ENCODE peak calls at places on chromosomes 2 and 18, in six cellular contexts. L is Daoy; G is IMR-90; E is astrocyte of the spinal cord; F is EH; N is CD8-positive, alpha-beta memory T cell. T is an unnamed sample.

GRCh38 chr2:231861538-231861937 is 64.7 kb downstream of the NPPC start:
- DNase-seq in L (no peak), G (no peak), E (no peak), F (no peak), N (no peak), T (no peak)

GRCh38 chr18:72697706-72698105 is 153.6 kb upstream of the CBLN2 start:
- DNase-seq in L (no peak), G (no peak), E (no peak), F (no peak), N (no peak), T (no peak)

GRCh38 chr2:199223791-199224190 is 233.9 kb downstream of the SATB2 start:
- DNase-seq in L (peak), G (peak), E (peak), F (no peak), N (no peak), T (no peak)

GRCh38 chr2:127095367-127095641 is 11.7 kb downstream of the BIN1 start:
- DNase-seq in L (no peak), G (no peak), E (no peak), F (no peak), N (no peak), T (no peak)

GRCh38 chr2:174085781-174086180 is 120.6 kb upstream of the SP3 start:
- DNase-seq in L (no peak), G (no peak), E (no peak), F (no peak), N (no peak), T (no peak)

GRCh38 chr18:79803611-79804051 is 5.9 kb downstream of the KCNG2 start:
- DNase-seq in L (no peak), G (no peak), E (no peak), F (no peak), N (no peak), T (no peak)

GRCh38 chr2:163185160-163185559 is 346.6 kb upstream of the KCNH7 start:
- DNase-seq in L (no peak), G (no peak), E (no peak), F (no peak), N (no peak), T (no peak)

GRCh38 chr2:226800941-226801784 is 1.5 kb upstream of the IRS1 start:
- DNase-seq in L (peak), G (peak), E (peak), F (peak), N (peak), T (peak)

GRCh38 chr2:234682492-234683228 is 185.8 kb upstream of the ARL4C start:
- DNase-seq in L (peak), G (peak), E (peak), F (peak), N (no peak), T (no peak)

GRCh38 chr2:99031481-99031880 is 95.5 kb upstream of the CRACDL start:
- DNase-seq in L (no peak), G (no peak), E (no peak), F (no peak), N (no peak), T (no peak)

GRCh38 chr2:86774862-86775261 is 15.9 kb downstream of the CD8A start:
- DNase-seq in L (no peak), G (no peak), E (no peak), F (no peak), N (no peak), T (no peak)

GRCh38 chr2:58907644-58908043 is 666.5 kb upstream of the FANCL start:
- DNase-seq in L (no peak), G (no peak), E (no peak), F (no peak), N (no peak), T (no peak)

GRCh38 chr2:11121099-11121822 is 34.0 kb upstream of the SLC66A3 start:
- DNase-seq in L (no peak), G (peak), E (no peak), F (peak), N (no peak), T (no peak)

GRCh38 chr2:62287335-62287734 is 91.4 kb downstream of the B3GNT2 start:
- DNase-seq in L (no peak), G (no peak), E (no peak), F (no peak), N (no peak), T (no peak)

GRCh38 chr2:140154271-140154670 is 1374.1 kb upstream of the NXPH2 start:
- DNase-seq in L (no peak), G (no peak), E (no peak), F (no peak), N (no peak), T (no peak)

GRCh38 chr18:55444496-55444895 is 143.5 kb downstream of the TCF4 start:
- DNase-seq in L (no peak), G (no peak), E (no peak), F (no peak), N (no peak), T (no peak)

GRCh38 chr2:42089340-42089925 is 41.6 kb downstream of the PKDCC start:
- DNase-seq in L (peak), G (peak), E (peak), F (peak), N (peak), T (no peak)

GRCh38 chr2:55771612-55772011 is 78.0 kb upstream of the PNPT1 start:
- DNase-seq in L (no peak), G (peak), E (peak), F (peak), N (no peak), T (no peak)